ENCODE peak calls at places on chromosomes 6 and 20, in ten cellular contexts. One of them, this sample, is unnamed.

GRCh38 chr6:16355699-16356481 is 117.5 kb downstream of the GMPR start:
- DNase-seq in progenitor cell of endocrine pancreas: no peak
- DNase-seq in A549: peak; percentile 21
- DNase-seq in epithelial cell of esophagus: no peak
- DNase-seq in cardiac muscle cell: peak; percentile 42
- DNase-seq in upper lobe of right lung: no peak
- DNase-seq in activated CD8-positive, alpha-beta T cell treated with anti-CD3 and anti-CD28 coated beads for 36 hours: no peak
- DNase-seq in fibroblast of lung: peak; percentile 62
- DNase-seq in heart right ventricle: no peak
- DNase-seq in AG09319: no peak
- DNase-seq in this sample: peak; percentile 43

GRCh38 chr20:47124235-47124717 is 229.6 kb downstream of the EYA2 start:
- DNase-seq in progenitor cell of endocrine pancreas: no peak
- DNase-seq in A549: no peak
- DNase-seq in epithelial cell of esophagus: peak; percentile 61
- DNase-seq in cardiac muscle cell: no peak
- DNase-seq in upper lobe of right lung: no peak
- DNase-seq in activated CD8-positive, alpha-beta T cell treated with anti-CD3 and anti-CD28 coated beads for 36 hours: no peak
- DNase-seq in fibroblast of lung: peak; percentile 30
- DNase-seq in heart right ventricle: no peak
- DNase-seq in AG09319: no peak
- DNase-seq in this sample: no peak

GRCh38 chr20:33993800-33994623 is at the start of gene RALY:
- DNase-seq in progenitor cell of endocrine pancreas: peak; percentile 79
- DNase-seq in A549: peak; percentile 79
- DNase-seq in epithelial cell of esophagus: peak; percentile 85
- DNase-seq in cardiac muscle cell: peak; percentile 89
- DNase-seq in upper lobe of right lung: peak; percentile 94
- DNase-seq in activated CD8-positive, alpha-beta T cell treated with anti-CD3 and anti-CD28 coated beads for 36 hours: peak; percentile 84
- DNase-seq in fibroblast of lung: peak; percentile 74
- DNase-seq in heart right ventricle: peak; percentile 86
- DNase-seq in AG09319: peak; percentile 53
- DNase-seq in this sample: peak; percentile 83

GRCh38 chr6:145705561-145705960 is 29.8 kb downstream of the EPM2A start:
- DNase-seq in progenitor cell of endocrine pancreas: no peak
- DNase-seq in A549: no peak
- DNase-seq in epithelial cell of esophagus: peak; percentile 50
- DNase-seq in cardiac muscle cell: peak; percentile 87
- DNase-seq in upper lobe of right lung: no peak
- DNase-seq in activated CD8-positive, alpha-beta T cell treated with anti-CD3 and anti-CD28 coated beads for 36 hours: no peak
- DNase-seq in fibroblast of lung: peak; percentile 46
- DNase-seq in heart right ventricle: no peak
- DNase-seq in AG09319: no peak
- DNase-seq in this sample: peak; percentile 39

GRCh38 chr20:45725134-45725533 is 3.0 kb downstream of the SPINT4 start:
- DNase-seq in progenitor cell of endocrine pancreas: no peak
- DNase-seq in A549: no peak
- DNase-seq in epithelial cell of esophagus: no peak
- DNase-seq in cardiac muscle cell: peak; percentile 17
- DNase-seq in upper lobe of right lung: no peak
- DNase-seq in activated CD8-positive, alpha-beta T cell treated with anti-CD3 and anti-CD28 coated beads for 36 hours: no peak
- DNase-seq in fibroblast of lung: peak; percentile 29
- DNase-seq in heart right ventricle: no peak
- DNase-seq in AG09319: no peak
- DNase-seq in this sample: no peak

GRCh38 chr6:3157151-3157933 is at the start of gene TUBB2A:
- DNase-seq in progenitor cell of endocrine pancreas: peak; percentile 74
- DNase-seq in A549: peak; percentile 65
- DNase-seq in epithelial cell of esophagus: peak; percentile 78
- DNase-seq in cardiac muscle cell: peak; percentile 87
- DNase-seq in upper lobe of right lung: peak; percentile 91
- DNase-seq in activated CD8-positive, alpha-beta T cell treated with anti-CD3 and anti-CD28 coated beads for 36 hours: peak; percentile 82
- DNase-seq in fibroblast of lung: peak; percentile 78
- DNase-seq in heart right ventricle: peak; percentile 84
- DNase-seq in AG09319: peak; percentile 69
- DNase-seq in this sample: peak; percentile 80

GRCh38 chr6:1662532-1662931 is 52.8 kb downstream of the FOXC1 start:
- DNase-seq in progenitor cell of endocrine pancreas: no peak
- DNase-seq in A549: no peak
- DNase-seq in epithelial cell of esophagus: no peak
- DNase-seq in cardiac muscle cell: no peak
- DNase-seq in upper lobe of right lung: no peak
- DNase-seq in activated CD8-positive, alpha-beta T cell treated with anti-CD3 and anti-CD28 coated beads for 36 hours: no peak
- DNase-seq in fibroblast of lung: no peak
- DNase-seq in heart right ventricle: no peak
- DNase-seq in AG09319: peak; percentile 27
- DNase-seq in this sample: no peak

GRCh38 chr6:19860235-19860877 is 23.2 kb downstream of the ID4 start:
- DNase-seq in progenitor cell of endocrine pancreas: no peak
- DNase-seq in A549: no peak
- DNase-seq in epithelial cell of esophagus: peak; percentile 50
- DNase-seq in cardiac muscle cell: no peak
- DNase-seq in upper lobe of right lung: no peak
- DNase-seq in activated CD8-positive, alpha-beta T cell treated with anti-CD3 and anti-CD28 coated beads for 36 hours: no peak
- DNase-seq in fibroblast of lung: no peak
- DNase-seq in heart right ventricle: no peak
- DNase-seq in AG09319: no peak
- DNase-seq in this sample: no peak

GRCh38 chr6:134029495-134030455 is 22.6 kb downstream of the SLC2A12 start:
- DNase-seq in progenitor cell of endocrine pancreas: no peak
- DNase-seq in A549: peak; percentile 78
- DNase-seq in epithelial cell of esophagus: peak; percentile 48
- DNase-seq in cardiac muscle cell: peak; percentile 50
- DNase-seq in upper lobe of right lung: no peak
- DNase-seq in activated CD8-positive, alpha-beta T cell treated with anti-CD3 and anti-CD28 coated beads for 36 hours: no peak
- DNase-seq in fibroblast of lung: peak; percentile 63
- DNase-seq in heart right ventricle: no peak
- DNase-seq in AG09319: no peak
- DNase-seq in this sample: peak; percentile 79

GRCh38 chr6:70337379-70338073 is 34.6 kb upstream of the COL9A1 start:
- DNase-seq in progenitor cell of endocrine pancreas: no peak
- DNase-seq in A549: no peak
- DNase-seq in epithelial cell of esophagus: no peak
- DNase-seq in cardiac muscle cell: no peak
- DNase-seq in upper lobe of right lung: no peak
- DNase-seq in activated CD8-positive, alpha-beta T cell treated with anti-CD3 and anti-CD28 coated beads for 36 hours: no peak
- DNase-seq in fibroblast of lung: no peak
- DNase-seq in heart right ventricle: no peak
- DNase-seq in AG09319: no peak
- DNase-seq in this sample: no peak

GRCh38 chr6:170286246-170286933 is 4.5 kb downstream of the DLL1 start:
- DNase-seq in progenitor cell of endocrine pancreas: peak; percentile 47
- DNase-seq in A549: no peak
- DNase-seq in epithelial cell of esophagus: no peak
- DNase-seq in cardiac muscle cell: peak; percentile 87
- DNase-seq in upper lobe of right lung: peak; percentile 65
- DNase-seq in activated CD8-positive, alpha-beta T cell treated with anti-CD3 and anti-CD28 coated beads for 36 hours: no peak
- DNase-seq in fibroblast of lung: no peak
- DNase-seq in heart right ventricle: peak; percentile 54
- DNase-seq in AG09319: no peak
- DNase-seq in this sample: no peak

GRCh38 chr6:95648636-95649035 is 71.3 kb downstream of the MANEA start:
- DNase-seq in progenitor cell of endocrine pancreas: no peak
- DNase-seq in A549: no peak
- DNase-seq in epithelial cell of esophagus: peak; percentile 6
- DNase-seq in cardiac muscle cell: no peak
- DNase-seq in upper lobe of right lung: no peak
- DNase-seq in activated CD8-positive, alpha-beta T cell treated with anti-CD3 and anti-CD28 coated beads for 36 hours: no peak
- DNase-seq in fibroblast of lung: no peak
- DNase-seq in heart right ventricle: no peak
- DNase-seq in AG09319: no peak
- DNase-seq in this sample: no peak

GRCh38 chr6:168381726-168382458 is 59.1 kb upstream of the SMOC2 start:
- DNase-seq in progenitor cell of endocrine pancreas: no peak
- DNase-seq in A549: no peak
- DNase-seq in epithelial cell of esophagus: no peak
- DNase-seq in cardiac muscle cell: no peak
- DNase-seq in upper lobe of right lung: peak; percentile 53
- DNase-seq in activated CD8-positive, alpha-beta T cell treated with anti-CD3 and anti-CD28 coated beads for 36 hours: no peak
- DNase-seq in fibroblast of lung: no peak
- DNase-seq in heart right ventricle: no peak
- DNase-seq in AG09319: no peak
- DNase-seq in this sample: no peak
- TF ChIP-seq CTCF in progenitor cell of endocrine pancreas: no peak
- TF ChIP-seq CTCF in A549: no peak
- TF ChIP-seq CTCF in epithelial cell of esophagus: no peak
- TF ChIP-seq CTCF in cardiac muscle cell: no peak
- TF ChIP-seq CTCF in upper lobe of right lung: no peak
- TF ChIP-seq CTCF in activated CD8-positive, alpha-beta T cell treated with anti-CD3 and anti-CD28 coated beads for 36 hours: no peak
- TF ChIP-seq CTCF in fibroblast of lung: no peak
- TF ChIP-seq CTCF in heart right ventricle: no peak
- TF ChIP-seq CTCF in AG09319: no peak
- TF ChIP-seq CTCF in this sample: no peak

DNA sequence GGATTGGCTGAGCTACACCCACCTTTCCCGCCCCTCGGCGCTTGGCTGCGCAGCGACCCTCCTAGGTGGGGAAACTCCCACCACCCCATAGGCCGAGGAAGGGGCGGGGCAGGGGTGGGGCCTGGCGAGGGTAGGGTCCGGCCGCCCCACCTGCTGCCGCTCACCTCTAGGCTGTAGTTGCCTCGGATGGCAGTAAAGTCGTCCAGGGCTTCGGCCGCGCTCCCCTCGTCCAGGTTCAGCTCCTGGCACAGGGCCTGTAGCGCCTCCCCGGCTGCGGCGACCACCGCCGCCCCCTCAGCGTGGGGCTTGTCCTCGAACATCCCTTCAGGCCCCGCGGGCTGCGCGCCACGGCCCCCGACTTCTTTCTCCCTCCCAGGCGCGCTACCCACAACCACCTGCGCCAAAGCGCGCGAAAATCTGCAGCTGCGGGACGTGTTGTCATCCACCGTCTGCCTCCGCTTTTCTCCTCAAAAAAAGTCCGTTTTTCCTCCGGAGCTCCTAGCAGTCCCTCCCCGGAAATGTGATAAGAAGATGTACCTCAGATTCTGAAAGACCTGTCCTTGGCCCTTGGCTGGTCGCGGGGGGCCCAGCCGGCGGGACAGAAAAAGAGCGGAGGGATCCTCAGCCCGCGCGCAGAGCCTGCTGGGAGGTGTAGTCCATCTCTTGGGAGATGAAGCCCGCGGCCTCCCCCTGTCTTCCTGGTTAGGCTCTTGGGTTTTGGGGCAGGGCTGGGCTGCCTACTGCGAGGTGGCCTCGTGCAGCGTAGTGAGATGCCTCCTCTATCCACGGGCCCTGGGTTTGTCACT is at the start of gene RBL1:
- DNase-seq in progenitor cell of endocrine pancreas: peak; percentile 74
- DNase-seq in A549: peak; percentile 95
- DNase-seq in epithelial cell of esophagus: peak; percentile 82
- DNase-seq in cardiac muscle cell: peak; percentile 84
- DNase-seq in upper lobe of right lung: peak; percentile 92
- DNase-seq in activated CD8-positive, alpha-beta T cell treated with anti-CD3 and anti-CD28 coated beads for 36 hours: peak; percentile 94
- DNase-seq in fibroblast of lung: peak; percentile 89
- DNase-seq in heart right ventricle: peak; percentile 85
- DNase-seq in AG09319: peak; percentile 57
- DNase-seq in this sample: peak; percentile 91
- TF ChIP-seq CTCF in progenitor cell of endocrine pancreas: no peak
- TF ChIP-seq CTCF in A549: no peak
- TF ChIP-seq CTCF in epithelial cell of esophagus: peak; percentile 35
- TF ChIP-seq CTCF in cardiac muscle cell: peak; percentile 37
- TF ChIP-seq CTCF in upper lobe of right lung: peak; percentile 34
- TF ChIP-seq CTCF in activated CD8-positive, alpha-beta T cell treated with anti-CD3 and anti-CD28 coated beads for 36 hours: no peak
- TF ChIP-seq CTCF in fibroblast of lung: peak; percentile 37
- TF ChIP-seq CTCF in heart right ventricle: peak; percentile 66
- TF ChIP-seq CTCF in AG09319: peak; percentile 52
- TF ChIP-seq CTCF in this sample: peak; percentile 48

GRCh38 chr6:7899046-7899888 is 11.3 kb downstream of the TXNDC5 start:
- DNase-seq in progenitor cell of endocrine pancreas: no peak
- DNase-seq in A549: peak; percentile 35
- DNase-seq in epithelial cell of esophagus: no peak
- DNase-seq in cardiac muscle cell: no peak
- DNase-seq in upper lobe of right lung: no peak
- DNase-seq in activated CD8-positive, alpha-beta T cell treated with anti-CD3 and anti-CD28 coated beads for 36 hours: no peak
- DNase-seq in fibroblast of lung: peak; percentile 13
- DNase-seq in heart right ventricle: no peak
- DNase-seq in AG09319: no peak
- DNase-seq in this sample: no peak
- TF ChIP-seq CTCF in progenitor cell of endocrine pancreas: peak; percentile 35
- TF ChIP-seq CTCF in A549: peak; percentile 22
- TF ChIP-seq CTCF in epithelial cell of esophagus: peak; percentile 23
- TF ChIP-seq CTCF in cardiac muscle cell: no peak
- TF ChIP-seq CTCF in upper lobe of right lung: peak; percentile 6
- TF ChIP-seq CTCF in activated CD8-positive, alpha-beta T cell treated with anti-CD3 and anti-CD28 coated beads for 36 hours: no peak
- TF ChIP-seq CTCF in fibroblast of lung: no peak
- TF ChIP-seq CTCF in heart right ventricle: peak; percentile 26
- TF ChIP-seq CTCF in AG09319: no peak
- TF ChIP-seq CTCF in this sample: no peak

DNA sequence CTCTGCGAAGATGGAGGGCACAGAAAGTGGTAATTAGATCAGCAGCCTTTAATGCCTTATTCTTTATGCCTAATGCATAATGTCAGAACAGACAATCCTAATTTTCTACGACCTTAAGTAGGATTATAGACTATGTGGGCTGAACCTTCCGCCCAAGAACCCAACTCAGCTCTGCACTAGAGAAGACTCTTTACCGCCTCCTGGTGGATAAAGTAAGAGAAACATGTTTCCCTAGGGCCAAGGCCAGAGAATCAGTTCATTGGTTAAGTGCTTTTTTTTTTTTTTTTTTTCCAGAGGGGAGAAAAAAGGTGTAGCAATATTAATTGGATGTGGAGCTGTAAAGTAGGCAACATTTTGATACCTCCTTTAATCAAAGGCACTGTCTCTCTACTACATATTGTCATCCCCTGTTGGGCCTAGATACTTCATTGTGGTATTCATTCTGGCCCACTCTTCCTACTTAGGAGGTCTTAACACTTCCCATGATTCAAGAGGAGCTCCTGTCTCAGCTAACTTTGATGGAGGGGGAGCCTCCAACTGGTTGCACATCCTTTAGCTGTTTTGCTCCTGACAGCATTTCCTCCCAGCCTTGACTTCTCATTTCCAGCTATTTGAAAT is 124.9 kb upstream of the NRN1 start:
- DNase-seq in progenitor cell of endocrine pancreas: no peak
- DNase-seq in A549: peak; percentile 23
- DNase-seq in epithelial cell of esophagus: peak; percentile 8
- DNase-seq in cardiac muscle cell: no peak
- DNase-seq in upper lobe of right lung: no peak
- DNase-seq in activated CD8-positive, alpha-beta T cell treated with anti-CD3 and anti-CD28 coated beads for 36 hours: peak; percentile 9
- DNase-seq in fibroblast of lung: no peak
- DNase-seq in heart right ventricle: peak; percentile 13
- DNase-seq in AG09319: no peak
- DNase-seq in this sample: no peak
- TF ChIP-seq CTCF in progenitor cell of endocrine pancreas: peak; percentile 59
- TF ChIP-seq CTCF in A549: peak; percentile 28
- TF ChIP-seq CTCF in epithelial cell of esophagus: peak; percentile 30
- TF ChIP-seq CTCF in cardiac muscle cell: no peak
- TF ChIP-seq CTCF in upper lobe of right lung: peak; percentile 41
- TF ChIP-seq CTCF in activated CD8-positive, alpha-beta T cell treated with anti-CD3 and anti-CD28 coated beads for 36 hours: peak; percentile 60
- TF ChIP-seq CTCF in fibroblast of lung: peak; percentile 16
- TF ChIP-seq CTCF in heart right ventricle: peak; percentile 57
- TF ChIP-seq CTCF in AG09319: peak; percentile 19
- TF ChIP-seq CTCF in this sample: peak; percentile 28

This sample was measured in astrocyte of the spinal cord.